ENCODE peak calls at places on chromosomes 12 and 14, in four cellular contexts. One of them, this sample, is unnamed. For H3K4me1, the result is how much of the 10 kb centered on the place peaks cover.

GRCh38 chr14:93047187-93047586 is 68.5 kb downstream of the ITPK1 start:
- DNase-seq in breast epithelium: no peak
- DNase-seq in naive thymus-derived CD4-positive, alpha-beta T cell: no peak
- DNase-seq in stomach: no peak
- DNase-seq in this sample: no peak

GRCh38 chr12:24175949-24176348 is 226.5 kb upstream of the SOX5 start:
- DNase-seq in breast epithelium: no peak
- DNase-seq in naive thymus-derived CD4-positive, alpha-beta T cell: no peak
- DNase-seq in stomach: no peak
- DNase-seq in this sample: no peak

GRCh38 chr14:105064721-105065143 is 498 bp downstream of the GPR132 start:
- DNase-seq in breast epithelium: no peak
- DNase-seq in naive thymus-derived CD4-positive, alpha-beta T cell: no peak
- DNase-seq in stomach: no peak
- DNase-seq in this sample: no peak

GRCh38 chr12:22527999-22528398 is 16.3 kb downstream of the C2CD5 start:
- DNase-seq in breast epithelium: no peak
- DNase-seq in naive thymus-derived CD4-positive, alpha-beta T cell: no peak
- DNase-seq in stomach: no peak
- DNase-seq in this sample: no peak

GRCh38 chr12:25583545-25583944 is 30.5 kb upstream of the LMNTD1 start:
- DNase-seq in breast epithelium: no peak
- DNase-seq in naive thymus-derived CD4-positive, alpha-beta T cell: no peak
- DNase-seq in stomach: no peak
- DNase-seq in this sample: no peak

GRCh38 chr14:38623661-38624060 is 367.8 kb upstream of the CLEC14A start:
- DNase-seq in breast epithelium: no peak
- DNase-seq in naive thymus-derived CD4-positive, alpha-beta T cell: no peak
- DNase-seq in stomach: no peak
- DNase-seq in this sample: no peak

GRCh38 chr12:125983784-125984510 is 918.7 kb downstream of the AACS start:
- DNase-seq in breast epithelium: peak
- DNase-seq in naive thymus-derived CD4-positive, alpha-beta T cell: no peak
- DNase-seq in stomach: no peak
- DNase-seq in this sample: peak

GRCh38 chr12:107634530-107634929 is 51.1 kb upstream of the PWP1 start:
- DNase-seq in breast epithelium: no peak
- DNase-seq in naive thymus-derived CD4-positive, alpha-beta T cell: no peak
- DNase-seq in stomach: no peak
- DNase-seq in this sample: no peak

GRCh38 chr12:92493816-92494215 is 209.0 kb upstream of the PLEKHG7 start:
- DNase-seq in breast epithelium: no peak
- DNase-seq in naive thymus-derived CD4-positive, alpha-beta T cell: no peak
- DNase-seq in stomach: no peak
- DNase-seq in this sample: no peak

GRCh38 chr14:29637406-29637805 is 290.2 kb downstream of the PRKD1 start:
- DNase-seq in breast epithelium: peak
- DNase-seq in naive thymus-derived CD4-positive, alpha-beta T cell: no peak
- DNase-seq in stomach: peak
- DNase-seq in this sample: peak

GRCh38 chr12:123761841-123762714 is at the start of gene DNAH10:
- DNase-seq in breast epithelium: no peak
- DNase-seq in naive thymus-derived CD4-positive, alpha-beta T cell: peak
- DNase-seq in stomach: no peak
- DNase-seq in this sample: no peak

GRCh38 chr14:93175492-93175891 is 9.2 kb downstream of the MOAP1 start:
- DNase-seq in breast epithelium: no peak
- DNase-seq in naive thymus-derived CD4-positive, alpha-beta T cell: no peak
- DNase-seq in stomach: peak
- DNase-seq in this sample: no peak

GRCh38 chr14:90179357-90179756 is 77.0 kb upstream of the PSMC1 start:
- DNase-seq in breast epithelium: no peak
- DNase-seq in naive thymus-derived CD4-positive, alpha-beta T cell: no peak
- DNase-seq in stomach: no peak
- DNase-seq in this sample: no peak

GRCh38 chr14:76955575-76956252 is 72.8 kb downstream of the IRF2BPL start:
- DNase-seq in breast epithelium: no peak
- DNase-seq in naive thymus-derived CD4-positive, alpha-beta T cell: peak
- DNase-seq in stomach: no peak
- DNase-seq in this sample: peak

GRCh38 chr14:75181426-75182062 is 5.1 kb upstream of the TMED10 start:
- DNase-seq in breast epithelium: no peak
- DNase-seq in naive thymus-derived CD4-positive, alpha-beta T cell: no peak
- DNase-seq in stomach: no peak
- DNase-seq in this sample: no peak

GRCh38 chr12:112839386-112839972 is 47.9 kb downstream of the RPH3A start:
- DNase-seq in breast epithelium: no peak
- DNase-seq in naive thymus-derived CD4-positive, alpha-beta T cell: no peak
- DNase-seq in stomach: no peak
- DNase-seq in this sample: no peak

GRCh38 chr12:100399095-100399494 is 42.2 kb downstream of the SLC17A8 start:
- DNase-seq in breast epithelium: no peak
- DNase-seq in naive thymus-derived CD4-positive, alpha-beta T cell: no peak
- DNase-seq in stomach: no peak
- DNase-seq in this sample: no peak

GRCh38 chr14:95198320-95198719 is 41.0 kb upstream of the DICER1 start:
- DNase-seq in breast epithelium: no peak
- DNase-seq in naive thymus-derived CD4-positive, alpha-beta T cell: no peak
- DNase-seq in stomach: no peak
- DNase-seq in this sample: no peak

GRCh38 chr14:20343855-20344205 is 395 bp downstream of the PARP2 start:
- DNase-seq in breast epithelium: no peak
- DNase-seq in naive thymus-derived CD4-positive, alpha-beta T cell: no peak
- DNase-seq in stomach: no peak
- DNase-seq in this sample: no peak

GRCh38 chr12:86647800-86648199 is 391.6 kb upstream of the MGAT4C start:
- DNase-seq in breast epithelium: no peak
- DNase-seq in naive thymus-derived CD4-positive, alpha-beta T cell: no peak
- DNase-seq in stomach: no peak
- DNase-seq in this sample: no peak

GRCh38 chr12:5335059-5335458 is 96.8 kb upstream of the NTF3 start:
- DNase-seq in breast epithelium: no peak
- DNase-seq in naive thymus-derived CD4-positive, alpha-beta T cell: no peak
- DNase-seq in stomach: no peak
- DNase-seq in this sample: no peak

GRCh38 chr12:48183091-48183875 is at the start of gene CCDC184:
- DNase-seq in breast epithelium: no peak
- DNase-seq in naive thymus-derived CD4-positive, alpha-beta T cell: peak
- DNase-seq in stomach: peak
- DNase-seq in this sample: no peak

GRCh38 chr12:80216890-80217559 is 117.7 kb downstream of the OTOGL start:
- DNase-seq in breast epithelium: no peak
- DNase-seq in naive thymus-derived CD4-positive, alpha-beta T cell: no peak
- DNase-seq in stomach: no peak
- DNase-seq in this sample: no peak

GRCh38 chr14:56760164-56760914 is 49.9 kb downstream of the OTX2 start:
- DNase-seq in breast epithelium: no peak
- DNase-seq in naive thymus-derived CD4-positive, alpha-beta T cell: no peak
- DNase-seq in stomach: no peak
- DNase-seq in this sample: no peak

GRCh38 chr12:20492251-20492728 is 124.0 kb downstream of the PDE3A start:
- DNase-seq in breast epithelium: no peak
- DNase-seq in naive thymus-derived CD4-positive, alpha-beta T cell: no peak
- DNase-seq in stomach: no peak
- DNase-seq in this sample: no peak

GRCh38 chr14:104294983-104295680 is 156.7 kb downstream of the KIF26A start:
- DNase-seq in breast epithelium: no peak
- DNase-seq in naive thymus-derived CD4-positive, alpha-beta T cell: no peak
- DNase-seq in stomach: no peak
- DNase-seq in this sample: no peak

GRCh38 chr14:55867726-55868125 is 250.5 kb upstream of the PELI2 start:
- DNase-seq in breast epithelium: no peak
- DNase-seq in naive thymus-derived CD4-positive, alpha-beta T cell: no peak
- DNase-seq in stomach: no peak
- DNase-seq in this sample: no peak

GRCh38 chr14:40762685-40763084 is 844.0 kb upstream of the LRFN5 start:
- DNase-seq in breast epithelium: no peak
- DNase-seq in naive thymus-derived CD4-positive, alpha-beta T cell: no peak
- DNase-seq in stomach: no peak
- DNase-seq in this sample: no peak
- H3K4me3 ChIP-seq in breast epithelium: no peak
- H3K4me3 ChIP-seq in naive thymus-derived CD4-positive, alpha-beta T cell: no peak
- H3K4me3 ChIP-seq in stomach: no peak
- H3K4me3 ChIP-seq in this sample: no peak

GRCh38 chr12:6343518-6343917 is 1.6 kb upstream of the TNFRSF1A start:
- DNase-seq in breast epithelium: no peak
- DNase-seq in naive thymus-derived CD4-positive, alpha-beta T cell: no peak
- DNase-seq in stomach: no peak
- DNase-seq in this sample: no peak

GRCh38 chr12:6346235-6346832 is 4.5 kb upstream of the TNFRSF1A start:
- DNase-seq in breast epithelium: no peak
- DNase-seq in naive thymus-derived CD4-positive, alpha-beta T cell: no peak
- DNase-seq in stomach: no peak
- DNase-seq in this sample: no peak

GRCh38 chr12:6345319-6346071 is 3.6 kb upstream of the TNFRSF1A start:
- DNase-seq in breast epithelium: no peak
- DNase-seq in naive thymus-derived CD4-positive, alpha-beta T cell: no peak
- DNase-seq in stomach: peak
- DNase-seq in this sample: no peak

GRCh38 chr12:6347367-6348338 is 5.8 kb upstream of the TNFRSF1A start:
- DNase-seq in breast epithelium: peak
- DNase-seq in naive thymus-derived CD4-positive, alpha-beta T cell: no peak
- DNase-seq in stomach: peak
- DNase-seq in this sample: no peak

DNA sequence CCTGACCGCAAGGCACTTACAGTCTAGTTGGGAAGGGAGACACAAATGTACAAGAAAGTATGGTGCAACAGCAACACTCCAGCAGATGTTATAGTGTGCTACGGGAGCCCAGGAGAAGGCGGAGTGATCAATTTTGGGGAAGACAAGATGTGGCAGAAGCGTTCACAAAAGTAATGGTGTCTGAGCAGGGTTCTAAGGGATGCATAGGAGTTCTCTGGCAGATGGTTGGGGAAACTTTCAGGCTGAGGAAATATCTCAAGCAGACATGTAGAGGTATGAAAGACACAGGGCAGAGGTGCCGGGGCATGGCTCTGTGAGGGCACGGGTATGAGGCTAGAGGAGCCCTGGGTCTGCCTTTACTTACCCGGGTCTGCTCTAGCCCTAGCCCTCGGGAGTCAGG is 5.1 kb upstream of the TNFRSF1A start:
- DNase-seq in breast epithelium: no peak
- DNase-seq in naive thymus-derived CD4-positive, alpha-beta T cell: no peak
- DNase-seq in stomach: no peak
- DNase-seq in this sample: no peak
- H3K4me1 ChIP-seq in breast epithelium: under half
- H3K4me1 ChIP-seq in naive thymus-derived CD4-positive, alpha-beta T cell: under half
- H3K4me1 ChIP-seq in stomach: half or more
- H3K4me1 ChIP-seq in this sample: under half

GRCh38 chr12:128339669-128340068 is 72.7 kb downstream of the TMEM132C start:
- DNase-seq in breast epithelium: no peak
- DNase-seq in naive thymus-derived CD4-positive, alpha-beta T cell: no peak
- DNase-seq in stomach: no peak
- DNase-seq in this sample: no peak
- H3K4me3 ChIP-seq in breast epithelium: no peak
- H3K4me3 ChIP-seq in naive thymus-derived CD4-positive, alpha-beta T cell: no peak
- H3K4me3 ChIP-seq in stomach: no peak
- H3K4me3 ChIP-seq in this sample: no peak

GRCh38 chr14:72516936-72517408 is 376.9 kb downstream of the DPF3 start:
- DNase-seq in breast epithelium: peak
- DNase-seq in naive thymus-derived CD4-positive, alpha-beta T cell: peak
- DNase-seq in stomach: peak
- DNase-seq in this sample: peak

GRCh38 chr14:72521045-72521444 is 372.9 kb downstream of the DPF3 start:
- DNase-seq in breast epithelium: no peak
- DNase-seq in naive thymus-derived CD4-positive, alpha-beta T cell: no peak
- DNase-seq in stomach: no peak
- DNase-seq in this sample: no peak

GRCh38 chr14:72519543-72519942 is 374.4 kb downstream of the DPF3 start:
- DNase-seq in breast epithelium: no peak
- DNase-seq in naive thymus-derived CD4-positive, alpha-beta T cell: no peak
- DNase-seq in stomach: no peak
- DNase-seq in this sample: no peak

GRCh38 chr14:72517736-72518135 is 376.2 kb downstream of the DPF3 start:
- DNase-seq in breast epithelium: no peak
- DNase-seq in naive thymus-derived CD4-positive, alpha-beta T cell: no peak
- DNase-seq in stomach: no peak
- DNase-seq in this sample: no peak

DNA sequence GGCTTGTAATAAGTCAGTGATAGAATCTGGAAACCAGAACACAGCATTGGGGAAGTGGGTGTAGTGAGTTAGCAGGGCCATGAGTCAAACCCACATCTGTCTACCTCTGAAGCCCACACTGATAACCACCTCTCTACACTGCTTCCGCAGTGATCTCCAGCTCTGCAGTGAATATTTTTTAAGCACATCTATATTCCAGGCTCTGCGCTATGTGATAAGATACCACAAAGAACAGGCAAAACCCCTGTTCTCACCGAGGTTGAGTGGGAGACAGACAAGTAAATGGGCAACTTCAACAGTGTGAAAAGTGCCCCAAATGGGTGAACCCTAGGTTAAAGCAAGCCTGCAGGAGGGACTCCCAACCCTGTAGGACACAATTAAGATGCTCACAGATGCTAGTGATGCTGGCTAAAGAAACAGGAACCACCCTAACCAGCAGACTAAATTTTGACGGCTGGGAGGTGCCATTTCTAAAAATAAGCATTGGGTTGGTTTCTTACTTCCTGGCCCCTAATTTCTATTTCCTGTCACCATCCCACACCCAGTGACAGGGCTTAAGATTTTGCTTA is 375.0 kb downstream of the DPF3 start:
- DNase-seq in breast epithelium: no peak
- DNase-seq in naive thymus-derived CD4-positive, alpha-beta T cell: peak
- DNase-seq in stomach: no peak
- DNase-seq in this sample: no peak
- H3K4me1 ChIP-seq in breast epithelium: under half
- H3K4me1 ChIP-seq in naive thymus-derived CD4-positive, alpha-beta T cell: under half
- H3K4me1 ChIP-seq in stomach: under half
- H3K4me1 ChIP-seq in this sample: under half

GRCh38 chr12:51837286-51837685 is 11.2 kb downstream of the FIGNL2 start:
- DNase-seq in breast epithelium: no peak
- DNase-seq in naive thymus-derived CD4-positive, alpha-beta T cell: no peak
- DNase-seq in stomach: no peak
- DNase-seq in this sample: no peak
- H3K4me3 ChIP-seq in breast epithelium: no peak
- H3K4me3 ChIP-seq in naive thymus-derived CD4-positive, alpha-beta T cell: no peak
- H3K4me3 ChIP-seq in stomach: no peak
- H3K4me3 ChIP-seq in this sample: no peak

GRCh38 chr12:110039085-110039807 is 9.1 kb downstream of the C12orf76 start:
- DNase-seq in breast epithelium: peak
- DNase-seq in naive thymus-derived CD4-positive, alpha-beta T cell: no peak
- DNase-seq in stomach: peak
- DNase-seq in this sample: peak
- H3K4me1 ChIP-seq in breast epithelium: under half
- H3K4me1 ChIP-seq in naive thymus-derived CD4-positive, alpha-beta T cell: under half
- H3K4me1 ChIP-seq in stomach: under half
- H3K4me1 ChIP-seq in this sample: under half

This sample was measured in prostate gland.